ENCODE peak calls at places on chromosomes 2 and 18, in five cellular contexts. One of them, this sample, is unnamed.

GRCh38 chr2:99640568-99641215 is 150.9 kb upstream of the REV1 start:
- DNase-seq in neural crest cell: no peak
- DNase-seq in cardiac fibroblast: no peak
- DNase-seq in brain microvascular endothelial cell: no peak
- DNase-seq in ovary: no peak
- DNase-seq in this sample: no peak

GRCh38 chr2:219344756-219345458 is 12.4 kb upstream of the RESP18 start:
- DNase-seq in neural crest cell: no peak
- DNase-seq in cardiac fibroblast: peak; percentile 63
- DNase-seq in brain microvascular endothelial cell: peak; percentile 41
- DNase-seq in ovary: no peak
- DNase-seq in this sample: peak; percentile 22

GRCh38 chr2:143696651-143697050 is 567.4 kb downstream of the ARHGAP15 start:
- DNase-seq in neural crest cell: no peak
- DNase-seq in cardiac fibroblast: no peak
- DNase-seq in brain microvascular endothelial cell: no peak
- DNase-seq in ovary: no peak
- DNase-seq in this sample: no peak

GRCh38 chr18:56207989-56208388 is 430.4 kb downstream of the TXNL1 start:
- DNase-seq in neural crest cell: no peak
- DNase-seq in cardiac fibroblast: no peak
- DNase-seq in brain microvascular endothelial cell: no peak
- DNase-seq in ovary: no peak
- DNase-seq in this sample: no peak

GRCh38 chr2:217929294-217929671 is 73.5 kb downstream of the TNS1 start:
- DNase-seq in neural crest cell: no peak
- DNase-seq in cardiac fibroblast: no peak
- DNase-seq in brain microvascular endothelial cell: no peak
- DNase-seq in ovary: no peak
- DNase-seq in this sample: no peak

GRCh38 chr18:48832961-48833700 is 117.6 kb downstream of the SMAD7 start:
- DNase-seq in neural crest cell: no peak
- DNase-seq in cardiac fibroblast: peak; percentile 81
- DNase-seq in brain microvascular endothelial cell: no peak
- DNase-seq in ovary: no peak
- DNase-seq in this sample: peak; percentile 52

GRCh38 chr2:208373460-208374089 is 33.0 kb upstream of the PTH2R start:
- DNase-seq in neural crest cell: peak; percentile 49
- DNase-seq in cardiac fibroblast: peak; percentile 74
- DNase-seq in brain microvascular endothelial cell: peak; percentile 53
- DNase-seq in ovary: peak; percentile 23
- DNase-seq in this sample: peak; percentile 16

GRCh38 chr2:199744676-199745075 is 106.3 kb downstream of the FTCDNL1 start:
- DNase-seq in neural crest cell: no peak
- DNase-seq in cardiac fibroblast: no peak
- DNase-seq in brain microvascular endothelial cell: no peak
- DNase-seq in ovary: no peak
- DNase-seq in this sample: no peak

GRCh38 chr2:150207979-150208378 is 279.5 kb downstream of the RND3 start:
- DNase-seq in neural crest cell: no peak
- DNase-seq in cardiac fibroblast: no peak
- DNase-seq in brain microvascular endothelial cell: no peak
- DNase-seq in ovary: no peak
- DNase-seq in this sample: no peak

GRCh38 chr2:57899898-57900297 is 146.7 kb upstream of the VRK2 start:
- DNase-seq in neural crest cell: no peak
- DNase-seq in cardiac fibroblast: no peak
- DNase-seq in brain microvascular endothelial cell: no peak
- DNase-seq in ovary: no peak
- DNase-seq in this sample: no peak

GRCh38 chr2:176105727-176106635 is 1.1 kb upstream of the HOXD11 start:
- DNase-seq in neural crest cell: no peak
- DNase-seq in cardiac fibroblast: no peak
- DNase-seq in brain microvascular endothelial cell: no peak
- DNase-seq in ovary: no peak
- DNase-seq in this sample: no peak

GRCh38 chr18:41075212-41075611 is 879.8 kb upstream of the PIK3C3 start:
- DNase-seq in neural crest cell: no peak
- DNase-seq in cardiac fibroblast: peak; percentile 39
- DNase-seq in brain microvascular endothelial cell: peak; percentile 76
- DNase-seq in ovary: no peak
- DNase-seq in this sample: no peak

GRCh38 chr2:29114841-29115609 is at the start of gene CLIP4:
- DNase-seq in neural crest cell: peak; percentile 23
- DNase-seq in cardiac fibroblast: peak; percentile 74
- DNase-seq in brain microvascular endothelial cell: peak; percentile 36
- DNase-seq in ovary: peak; percentile 74
- DNase-seq in this sample: no peak

GRCh38 chr2:69026026-69026425 is 13.0 kb downstream of the ANTXR1 start:
- DNase-seq in neural crest cell: no peak
- DNase-seq in cardiac fibroblast: peak; percentile 58
- DNase-seq in brain microvascular endothelial cell: peak; percentile 47
- DNase-seq in ovary: no peak
- DNase-seq in this sample: peak; percentile 75

GRCh38 chr2:130736487-130736886 is 7.6 kb downstream of the GPR148 start:
- DNase-seq in neural crest cell: no peak
- DNase-seq in cardiac fibroblast: no peak
- DNase-seq in brain microvascular endothelial cell: no peak
- DNase-seq in ovary: no peak
- DNase-seq in this sample: no peak

GRCh38 chr2:240465268-240465764 is 29.9 kb downstream of the GPC1 start:
- DNase-seq in neural crest cell: no peak
- DNase-seq in cardiac fibroblast: no peak
- DNase-seq in brain microvascular endothelial cell: no peak
- DNase-seq in ovary: peak; percentile 26
- DNase-seq in this sample: no peak

GRCh38 chr2:168438553-168438952 is 17.5 kb upstream of the CERS6 start:
- DNase-seq in neural crest cell: no peak
- DNase-seq in cardiac fibroblast: no peak
- DNase-seq in brain microvascular endothelial cell: no peak
- DNase-seq in ovary: no peak
- DNase-seq in this sample: no peak

GRCh38 chr2:241139531-241140444 is 9.5 kb downstream of the PASK start:
- DNase-seq in neural crest cell: no peak
- DNase-seq in cardiac fibroblast: no peak
- DNase-seq in brain microvascular endothelial cell: no peak
- DNase-seq in ovary: no peak
- DNase-seq in this sample: no peak

GRCh38 chr2:27148801-27149439 is at the start of gene TCF23:
- DNase-seq in neural crest cell: no peak
- DNase-seq in cardiac fibroblast: peak; percentile 66
- DNase-seq in brain microvascular endothelial cell: no peak
- DNase-seq in ovary: peak; percentile 93
- DNase-seq in this sample: no peak

GRCh38 chr2:202965810-202966454 is 48.7 kb upstream of the NBEAL1 start:
- DNase-seq in neural crest cell: no peak
- DNase-seq in cardiac fibroblast: peak; percentile 83
- DNase-seq in brain microvascular endothelial cell: peak; percentile 69
- DNase-seq in ovary: no peak
- DNase-seq in this sample: peak; percentile 2

GRCh38 chr2:96344011-96344410 is 8.4 kb downstream of the NCAPH start:
- DNase-seq in neural crest cell: no peak
- DNase-seq in cardiac fibroblast: no peak
- DNase-seq in brain microvascular endothelial cell: peak; percentile 42
- DNase-seq in ovary: no peak
- DNase-seq in this sample: no peak

GRCh38 chr2:11133238-11133935 is 21.9 kb upstream of the SLC66A3 start:
- DNase-seq in neural crest cell: no peak
- DNase-seq in cardiac fibroblast: peak; percentile 11
- DNase-seq in brain microvascular endothelial cell: no peak
- DNase-seq in ovary: no peak
- DNase-seq in this sample: no peak

GRCh38 chr2:177078416-177078815 is 134.2 kb upstream of the HNRNPA3 start:
- DNase-seq in neural crest cell: no peak
- DNase-seq in cardiac fibroblast: peak; percentile 5
- DNase-seq in brain microvascular endothelial cell: no peak
- DNase-seq in ovary: no peak
- DNase-seq in this sample: peak; percentile 46

GRCh38 chr2:172246649-172247048 is 143.9 kb upstream of the DLX2 start:
- DNase-seq in neural crest cell: no peak
- DNase-seq in cardiac fibroblast: no peak
- DNase-seq in brain microvascular endothelial cell: no peak
- DNase-seq in ovary: no peak
- DNase-seq in this sample: peak; percentile 73

GRCh38 chr18:36667811-36668210 is 161.0 kb downstream of the TPGS2 start:
- DNase-seq in neural crest cell: no peak
- DNase-seq in cardiac fibroblast: no peak
- DNase-seq in brain microvascular endothelial cell: no peak
- DNase-seq in ovary: no peak
- DNase-seq in this sample: no peak

GRCh38 chr2:45808294-45808693 is 156.8 kb downstream of the PRKCE start:
- DNase-seq in neural crest cell: no peak
- DNase-seq in cardiac fibroblast: no peak
- DNase-seq in brain microvascular endothelial cell: no peak
- DNase-seq in ovary: no peak
- DNase-seq in this sample: no peak

GRCh38 chr2:200506679-200507078 is 3.2 kb downstream of the KCTD18 start:
- DNase-seq in neural crest cell: no peak
- DNase-seq in cardiac fibroblast: no peak
- DNase-seq in brain microvascular endothelial cell: no peak
- DNase-seq in ovary: no peak
- DNase-seq in this sample: no peak

GRCh38 chr18:5253910-5254309 is 41.6 kb downstream of the ZBTB14 start:
- DNase-seq in neural crest cell: no peak
- DNase-seq in cardiac fibroblast: no peak
- DNase-seq in brain microvascular endothelial cell: peak; percentile 6
- DNase-seq in ovary: no peak
- DNase-seq in this sample: no peak

GRCh38 chr2:182504903-182505302 is 78.1 kb upstream of the PDE1A start:
- DNase-seq in neural crest cell: no peak
- DNase-seq in cardiac fibroblast: peak; percentile 97
- DNase-seq in brain microvascular endothelial cell: peak; percentile 92
- DNase-seq in ovary: no peak
- DNase-seq in this sample: no peak

GRCh38 chr2:135052997-135053474 is 944 bp downstream of the RAB3GAP1 start:
- DNase-seq in neural crest cell: no peak
- DNase-seq in cardiac fibroblast: no peak
- DNase-seq in brain microvascular endothelial cell: peak; percentile 2
- DNase-seq in ovary: no peak
- DNase-seq in this sample: no peak

GRCh38 chr2:228819701-228820100 is 451.4 kb downstream of the PID1 start:
- DNase-seq in neural crest cell: no peak
- DNase-seq in cardiac fibroblast: no peak
- DNase-seq in brain microvascular endothelial cell: no peak
- DNase-seq in ovary: no peak
- DNase-seq in this sample: no peak

GRCh38 chr18:5058768-5059539 is 138.1 kb downstream of the AKAIN1 start:
- DNase-seq in neural crest cell: no peak
- DNase-seq in cardiac fibroblast: peak; percentile 2
- DNase-seq in brain microvascular endothelial cell: no peak
- DNase-seq in ovary: no peak
- DNase-seq in this sample: no peak

GRCh38 chr2:27212626-27213471 is 781 bp upstream of the SLC5A6 start:
- DNase-seq in neural crest cell: peak; percentile 2
- DNase-seq in cardiac fibroblast: peak; percentile 71
- DNase-seq in brain microvascular endothelial cell: peak; percentile 59
- DNase-seq in ovary: no peak
- DNase-seq in this sample: peak; percentile 27

GRCh38 chr18:44927127-44927849 is 246.6 kb downstream of the SETBP1 start:
- DNase-seq in neural crest cell: no peak
- DNase-seq in cardiac fibroblast: no peak
- DNase-seq in brain microvascular endothelial cell: no peak
- DNase-seq in ovary: no peak
- DNase-seq in this sample: no peak

GRCh38 chr18:12886498-12887126 is 2.6 kb upstream of the PTPN2 start:
- DNase-seq in neural crest cell: no peak
- DNase-seq in cardiac fibroblast: no peak
- DNase-seq in brain microvascular endothelial cell: no peak
- DNase-seq in ovary: no peak
- DNase-seq in this sample: no peak

GRCh38 chr2:158056875-158057274 is 44.8 kb upstream of the UPP2 start:
- DNase-seq in neural crest cell: no peak
- DNase-seq in cardiac fibroblast: no peak
- DNase-seq in brain microvascular endothelial cell: no peak
- DNase-seq in ovary: no peak
- DNase-seq in this sample: no peak

GRCh38 chr2:231038483-231039293 is 1.4 kb downstream of the C2orf72 start:
- DNase-seq in neural crest cell: no peak
- DNase-seq in cardiac fibroblast: no peak
- DNase-seq in brain microvascular endothelial cell: no peak
- DNase-seq in ovary: no peak
- DNase-seq in this sample: no peak

GRCh38 chr18:2417861-2418610 is 153.3 kb downstream of the METTL4 start:
- DNase-seq in neural crest cell: no peak
- DNase-seq in cardiac fibroblast: no peak
- DNase-seq in brain microvascular endothelial cell: peak; percentile 16
- DNase-seq in ovary: no peak
- DNase-seq in this sample: no peak

This sample was measured in dermis microvascular lymphatic vessel endothelial cell.